ENCODE peak calls at places on chromosome 11, in nine cellular contexts. D, O, Z, M, A, X, V, T and B are unnamed samples.

GRCh38 chr11:72037554-72038311 is 39.0 kb downstream of the IL18BP start:
- DNase-seq in D (no peak), O (peak), Z (no peak), M (peak), A (no peak), X (no peak), V (no peak), T (no peak), B (no peak)

GRCh38 chr11:8545698-8546366 is 48.2 kb downstream of the STK33 start:
- DNase-seq in D (no peak), O (no peak), Z (no peak), M (no peak), A (no peak), X (no peak), V (no peak), T (no peak), B (no peak)

GRCh38 chr11:111330234-111330893 is 32.0 kb downstream of the POU2AF3 start:
- DNase-seq in D (no peak), O (no peak), Z (no peak), M (no peak), A (no peak), X (no peak), V (no peak), T (no peak), B (no peak)

GRCh38 chr11:67062526-67063373 is 6.1 kb downstream of the RHOD start:
- DNase-seq in D (peak), O (no peak), Z (no peak), M (no peak), A (peak), X (peak), V (no peak), T (no peak), B (no peak)

GRCh38 chr11:78380615-78381029 is 37.0 kb downstream of the GAB2 start:
- DNase-seq in D (no peak), O (no peak), Z (peak), M (peak), A (no peak), X (no peak), V (no peak), T (no peak), B (no peak)

GRCh38 chr11:102485095-102485722 is 32.6 kb upstream of the TMEM123 start:
- DNase-seq in D (no peak), O (no peak), Z (no peak), M (peak), A (no peak), X (no peak), V (no peak), T (no peak), B (no peak)

GRCh38 chr11:26599421-26599820 is 27.4 kb upstream of the MUC15 start:
- DNase-seq in D (no peak), O (no peak), Z (no peak), M (peak), A (no peak), X (no peak), V (no peak), T (no peak), B (no peak)

GRCh38 chr11:67572747-67573419 is 10.7 kb upstream of the GSTP1 start:
- DNase-seq in D (peak), O (peak), Z (peak), M (peak), A (peak), X (peak), V (peak), T (peak), B (peak)

GRCh38 chr11:97537407-97538150 is 1147.8 kb downstream of the JRKL start:
- DNase-seq in D (no peak), O (no peak), Z (no peak), M (no peak), A (no peak), X (no peak), V (no peak), T (no peak), B (peak)

GRCh38 chr11:102268083-102268984 is 49.0 kb upstream of the BIRC3 start:
- DNase-seq in D (peak), O (peak), Z (peak), M (peak), A (peak), X (peak), V (peak), T (peak), B (peak)

GRCh38 chr11:25927391-25927790 is 404.5 kb upstream of the ANO3 start:
- DNase-seq in D (no peak), O (no peak), Z (peak), M (no peak), A (no peak), X (no peak), V (no peak), T (no peak), B (no peak)

GRCh38 chr11:119584193-119585037 is 144.6 kb downstream of the NECTIN1 start:
- DNase-seq in D (peak), O (no peak), Z (peak), M (peak), A (peak), X (no peak), V (peak), T (peak), B (peak)

GRCh38 chr11:46271407-46271806 is 6.1 kb upstream of the CREB3L1 start:
- DNase-seq in D (no peak), O (no peak), Z (no peak), M (no peak), A (no peak), X (no peak), V (no peak), T (no peak), B (no peak)

GRCh38 chr11:46272816-46273427 is 4.5 kb upstream of the CREB3L1 start:
- DNase-seq in D (peak), O (no peak), Z (no peak), M (peak), A (peak), X (no peak), V (no peak), T (no peak), B (no peak)

GRCh38 chr11:46273511-46274205 is 3.8 kb upstream of the CREB3L1 start:
- DNase-seq in D (peak), O (no peak), Z (no peak), M (peak), A (peak), X (no peak), V (no peak), T (no peak), B (no peak)

GRCh38 chr11:46270707-46271106 is 6.8 kb upstream of the CREB3L1 start:
- DNase-seq in D (no peak), O (no peak), Z (no peak), M (no peak), A (no peak), X (no peak), V (no peak), T (no peak), B (no peak)

DNA sequence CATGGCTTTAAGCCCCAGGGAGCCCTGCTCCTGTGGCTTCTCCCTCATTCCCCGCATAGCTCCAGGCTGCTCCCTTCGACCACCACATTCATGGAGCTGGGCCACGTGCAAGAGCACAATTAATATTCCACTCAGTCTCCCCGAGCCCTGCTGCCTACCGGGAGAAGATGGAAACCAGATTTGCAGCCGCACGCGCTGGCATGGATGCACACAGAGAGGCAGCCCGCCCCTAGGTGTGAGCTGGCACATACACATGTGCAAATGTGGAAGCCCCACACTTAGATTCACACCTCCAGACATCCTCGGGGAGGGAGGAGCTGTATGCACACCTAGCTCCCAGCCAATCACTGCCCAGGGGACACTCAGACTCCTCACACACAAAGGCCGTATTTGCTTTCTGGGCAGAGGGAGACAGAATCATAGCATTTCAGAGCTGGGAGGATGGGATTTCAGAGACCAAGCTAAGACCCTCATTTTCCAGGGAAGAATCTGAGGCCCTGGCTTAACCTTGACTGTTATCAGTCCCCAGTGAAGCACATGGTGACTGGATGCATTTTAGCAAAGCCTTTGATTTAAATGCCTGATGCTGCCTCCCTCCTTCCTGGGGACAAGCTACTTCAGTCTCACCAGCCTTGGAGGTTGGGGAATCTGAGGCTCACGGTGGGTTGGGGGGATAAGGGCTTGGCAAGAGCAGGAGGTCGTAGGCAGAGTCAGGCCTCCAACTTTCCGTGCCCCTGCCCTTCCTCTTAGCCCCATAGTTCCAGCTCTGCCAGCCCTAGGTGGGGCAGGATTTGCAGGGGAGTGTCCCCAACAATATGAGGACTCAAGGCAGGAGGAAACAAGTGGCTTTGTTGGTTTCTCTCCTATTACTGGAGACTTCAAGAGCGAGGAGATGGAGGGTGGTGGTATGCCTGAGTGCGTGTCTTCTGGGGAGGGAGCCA is 5.3 kb upstream of the CREB3L1 start:
- DNase-seq in D (no peak), O (no peak), Z (no peak), M (no peak), A (peak), X (no peak), V (no peak), T (no peak), B (no peak)
- H3K4me2 ChIP-seq in D (peak), O (no peak), Z (peak), M (peak), A (peak), X (peak), V (no peak), T (peak), B (no peak)

GRCh38 chr11:73322111-73322985 is 14.3 kb downstream of the ARHGEF17 start:
- DNase-seq in D (no peak), O (peak), Z (no peak), M (peak), A (no peak), X (no peak), V (no peak), T (no peak), B (no peak)

GRCh38 chr11:73322986-73323306 is 14.9 kb downstream of the ARHGEF17 start:
- DNase-seq in D (no peak), O (no peak), Z (no peak), M (no peak), A (no peak), X (no peak), V (no peak), T (no peak), B (no peak)

GRCh38 chr11:73321342-73322110 is 13.4 kb downstream of the ARHGEF17 start:
- DNase-seq in D (no peak), O (peak), Z (no peak), M (peak), A (no peak), X (no peak), V (no peak), T (peak), B (peak)

GRCh38 chr11:73318501-73319011 is 10.5 kb downstream of the ARHGEF17 start:
- DNase-seq in D (no peak), O (no peak), Z (no peak), M (no peak), A (no peak), X (no peak), V (no peak), T (no peak), B (no peak)

GRCh38 chr11:73320786-73321325 is 12.8 kb downstream of the ARHGEF17 start:
- DNase-seq in D (no peak), O (no peak), Z (no peak), M (peak), A (no peak), X (no peak), V (no peak), T (no peak), B (no peak)
- TF ChIP-seq EZH2phosphoT487 in D (no peak), O (no peak), Z (no peak), M (no peak), A (no peak), X (no peak), V (no peak), T (no peak), B (no peak)

GRCh38 chr11:63870351-63871197 is 31.7 kb downstream of the MARK2 start:
- DNase-seq in D (no peak), O (no peak), Z (no peak), M (peak), A (no peak), X (no peak), V (no peak), T (no peak), B (no peak)
- H3K4me2 ChIP-seq in D (no peak), O (no peak), Z (no peak), M (no peak), A (no peak), X (no peak), V (no peak), T (no peak), B (no peak)

GRCh38 chr11:56740886-56741285 is 7.6 kb downstream of the OR9G4 start:
- DNase-seq in D (no peak), O (no peak), Z (no peak), M (no peak), A (no peak), X (no peak), V (no peak), T (no peak), B (no peak)

GRCh38 chr11:56740107-56740506 is 8.4 kb downstream of the OR9G4 start:
- DNase-seq in D (no peak), O (no peak), Z (no peak), M (no peak), A (no peak), X (no peak), V (no peak), T (no peak), B (no peak)
- TF ChIP-seq EZH2phosphoT487 in D (no peak), O (no peak), Z (no peak), M (no peak), A (no peak), X (no peak), V (no peak), T (no peak), B (no peak)

GRCh38 chr11:74468521-74469280 is 1.4 kb upstream of the KCNE3 start:
- DNase-seq in D (no peak), O (no peak), Z (no peak), M (peak), A (no peak), X (no peak), V (no peak), T (no peak), B (no peak)

GRCh38 chr11:74468058-74468457 is 709 bp upstream of the KCNE3 start:
- DNase-seq in D (no peak), O (no peak), Z (no peak), M (no peak), A (no peak), X (no peak), V (no peak), T (no peak), B (peak)

GRCh38 chr11:74464746-74465145 is 2.6 kb downstream of the KCNE3 start:
- DNase-seq in D (no peak), O (no peak), Z (no peak), M (no peak), A (no peak), X (no peak), V (no peak), T (no peak), B (no peak)

GRCh38 chr11:74465291-74465708 is 2.0 kb downstream of the KCNE3 start:
- DNase-seq in D (peak), O (no peak), Z (no peak), M (no peak), A (peak), X (no peak), V (no peak), T (no peak), B (no peak)

GRCh38 chr11:74466916-74467885 is at the start of gene KCNE3:
- DNase-seq in D (no peak), O (no peak), Z (peak), M (peak), A (peak), X (no peak), V (no peak), T (no peak), B (peak)
- H3K4me2 ChIP-seq in D (peak), O (no peak), Z (peak), M (peak), A (peak), X (no peak), V (no peak), T (no peak), B (peak)

GRCh38 chr11:47348859-47349258 is 3.6 kb downstream of the MYBPC3 start:
- DNase-seq in D (peak), O (peak), Z (peak), M (peak), A (no peak), X (peak), V (peak), T (peak), B (peak)
- TF ChIP-seq EZH2phosphoT487 in D (no peak), O (no peak), Z (no peak), M (no peak), A (no peak), X (no peak), V (no peak), T (no peak), B (no peak)

GRCh38 chr11:4680341-4680740 is 17.3 kb downstream of the OR51E2 start:
- DNase-seq in D (no peak), O (no peak), Z (no peak), M (no peak), A (no peak), X (no peak), V (no peak), T (no peak), B (no peak)

GRCh38 chr11:4673781-4674180 is 23.9 kb downstream of the OR51E2 start:
- DNase-seq in D (no peak), O (no peak), Z (no peak), M (no peak), A (no peak), X (no peak), V (no peak), T (no peak), B (no peak)

GRCh38 chr11:4672470-4672869 is 25.2 kb downstream of the OR51E2 start:
- DNase-seq in D (peak), O (no peak), Z (no peak), M (no peak), A (no peak), X (no peak), V (no peak), T (no peak), B (no peak)

GRCh38 chr11:4683020-4683419 is 14.6 kb downstream of the OR51E2 start:
- DNase-seq in D (no peak), O (no peak), Z (no peak), M (peak), A (no peak), X (no peak), V (no peak), T (no peak), B (no peak)

GRCh38 chr11:4677948-4678347 is 19.7 kb downstream of the OR51E2 start:
- DNase-seq in D (no peak), O (no peak), Z (no peak), M (no peak), A (no peak), X (no peak), V (no peak), T (no peak), B (no peak)
- H3K4me2 ChIP-seq in D (no peak), O (no peak), Z (no peak), M (no peak), A (no peak), X (no peak), V (no peak), T (no peak), B (no peak)

GRCh38 chr11:94455861-94456260 is 37.8 kb downstream of the MRE11 start:
- DNase-seq in D (peak), O (no peak), Z (no peak), M (no peak), A (peak), X (peak), V (no peak), T (no peak), B (no peak)
- TF ChIP-seq EZH2phosphoT487 in D (no peak), O (no peak), Z (no peak), M (no peak), A (no peak), X (no peak), V (no peak), T (no peak), B (no peak)